ENCODE peak calls at places on chromosomes 4 and X, in ten cellular contexts. Q, U, W, M, L, N, T, K, H and V are unnamed samples.

GRCh38 chrX:53281321-53281822 is at the start of gene IQSEC2:
- DNase-seq in Q (no peak), U (peak), W (peak), M (no peak), L (peak), N (peak), T (peak), K (peak), H (peak), V (no peak)

GRCh38 chrX:48698306-48698705 is 1.8 kb downstream of the SUV39H1 start:
- DNase-seq in Q (no peak), U (no peak), W (no peak), M (no peak), L (no peak), N (no peak), T (no peak), K (no peak), H (no peak), V (no peak)

GRCh38 chrX:17425551-17425950 is 50.6 kb downstream of the NHS start:
- DNase-seq in Q (no peak), U (no peak), W (no peak), M (no peak), L (no peak), N (no peak), T (no peak), K (no peak), H (no peak), V (no peak)

GRCh38 chr4:101279377-101279871 is 67.9 kb downstream of the PPP3CA start:
- DNase-seq in Q (peak), U (peak), W (peak), M (no peak), L (no peak), N (no peak), T (no peak), K (no peak), H (peak), V (no peak)

GRCh38 chr4:86242677-86243076 is 117.2 kb downstream of the MAPK10 start:
- DNase-seq in Q (no peak), U (no peak), W (no peak), M (no peak), L (no peak), N (no peak), T (no peak), K (no peak), H (no peak), V (no peak)

GRCh38 chrX:38183577-38183976 is 37.1 kb downstream of the SRPX start:
- DNase-seq in Q (no peak), U (no peak), W (no peak), M (no peak), L (no peak), N (no peak), T (no peak), K (no peak), H (no peak), V (no peak)

GRCh38 chrX:24282381-24283121 is 31.3 kb downstream of the SUPT20HL2 start:
- DNase-seq in Q (no peak), U (peak), W (no peak), M (no peak), L (peak), N (no peak), T (no peak), K (no peak), H (no peak), V (no peak)

GRCh38 chrX:36908801-36909403 is 99.3 kb upstream of the FAM47C start:
- DNase-seq in Q (no peak), U (no peak), W (no peak), M (peak), L (no peak), N (no peak), T (no peak), K (peak), H (no peak), V (peak)

GRCh38 chrX:119101168-119101567 is 26.4 kb downstream of the KIAA1210 start:
- DNase-seq in Q (no peak), U (no peak), W (no peak), M (no peak), L (no peak), N (no peak), T (no peak), K (no peak), H (no peak), V (no peak)

GRCh38 chrX:118437283-118437682 is 58.3 kb upstream of the DOCK11 start:
- DNase-seq in Q (no peak), U (no peak), W (no peak), M (no peak), L (no peak), N (no peak), T (no peak), K (no peak), H (no peak), V (no peak)

GRCh38 chr4:176001171-176002006 is 64.3 kb upstream of the WDR17 start:
- DNase-seq in Q (no peak), U (no peak), W (peak), M (peak), L (peak), N (peak), T (no peak), K (peak), H (peak), V (peak)

GRCh38 chrX:45524296-45524695 is 323.6 kb upstream of the DIPK2B start:
- DNase-seq in Q (no peak), U (no peak), W (no peak), M (no peak), L (no peak), N (no peak), T (no peak), K (peak), H (no peak), V (no peak)

GRCh38 chr4:41963105-41963504 is 18.5 kb upstream of the DCAF4L1 start:
- DNase-seq in Q (no peak), U (no peak), W (no peak), M (no peak), L (no peak), N (no peak), T (no peak), K (peak), H (no peak), V (no peak)

GRCh38 chrX:10677490-10677889 is 57.1 kb upstream of the MID1 start:
- DNase-seq in Q (no peak), U (peak), W (no peak), M (no peak), L (peak), N (no peak), T (no peak), K (no peak), H (no peak), V (no peak)

GRCh38 chr4:54217642-54218486 is 11.2 kb upstream of the PDGFRA start:
- DNase-seq in Q (peak), U (peak), W (peak), M (peak), L (peak), N (peak), T (peak), K (peak), H (peak), V (peak)

GRCh38 chr4:113636438-113636818 is 125.1 kb downstream of the CAMK2D start:
- DNase-seq in Q (peak), U (no peak), W (no peak), M (peak), L (no peak), N (no peak), T (no peak), K (no peak), H (no peak), V (peak)

GRCh38 chr4:128876194-128876593 is 66.7 kb downstream of the JADE1 start:
- DNase-seq in Q (no peak), U (no peak), W (no peak), M (no peak), L (no peak), N (no peak), T (no peak), K (no peak), H (no peak), V (no peak)

GRCh38 chrX:53471346-53471745 is 37.2 kb upstream of the HSD17B10 start:
- DNase-seq in Q (no peak), U (no peak), W (no peak), M (no peak), L (no peak), N (no peak), T (no peak), K (no peak), H (no peak), V (no peak)

GRCh38 chrX:22686138-22686541 is 313.6 kb upstream of the DDX53 start:
- DNase-seq in Q (no peak), U (peak), W (no peak), M (no peak), L (no peak), N (peak), T (peak), K (peak), H (peak), V (no peak)

GRCh38 chr4:128359422-128359821 is 71.8 kb upstream of the PGRMC2 start:
- DNase-seq in Q (no peak), U (no peak), W (no peak), M (no peak), L (no peak), N (no peak), T (no peak), K (no peak), H (no peak), V (peak)

GRCh38 chr4:30172416-30172815 is 547.8 kb upstream of the PCDH7 start:
- DNase-seq in Q (no peak), U (no peak), W (no peak), M (no peak), L (no peak), N (no peak), T (no peak), K (peak), H (no peak), V (no peak)

GRCh38 chr4:168076989-168077725 is 15.2 kb upstream of the ANXA10 start:
- DNase-seq in Q (no peak), U (no peak), W (peak), M (peak), L (peak), N (peak), T (peak), K (peak), H (peak), V (peak)

GRCh38 chr4:142846105-142846728 is at the start of gene INPP4B:
- DNase-seq in Q (no peak), U (peak), W (peak), M (peak), L (peak), N (peak), T (peak), K (peak), H (peak), V (peak)

GRCh38 chr4:24968992-24969391 is 56.1 kb upstream of the CCDC149 start:
- DNase-seq in Q (no peak), U (no peak), W (no peak), M (no peak), L (no peak), N (no peak), T (no peak), K (no peak), H (no peak), V (no peak)

GRCh38 chr4:95087657-95088455 is 330.1 kb downstream of the BMPR1B start:
- DNase-seq in Q (no peak), U (no peak), W (no peak), M (no peak), L (no peak), N (no peak), T (no peak), K (peak), H (no peak), V (no peak)

GRCh38 chrX:13051529-13052172 is 7.2 kb upstream of the FAM9C start:
- DNase-seq in Q (no peak), U (no peak), W (no peak), M (peak), L (no peak), N (no peak), T (no peak), K (no peak), H (peak), V (peak)

GRCh38 chr4:98663226-98664006 is 5.0 kb upstream of the TSPAN5 start:
- DNase-seq in Q (peak), U (peak), W (no peak), M (peak), L (no peak), N (no peak), T (peak), K (no peak), H (peak), V (peak)

GRCh38 chrX:53483838-53484420 is 49.8 kb upstream of the HSD17B10 start:
- DNase-seq in Q (no peak), U (no peak), W (no peak), M (no peak), L (no peak), N (no peak), T (no peak), K (peak), H (no peak), V (no peak)

GRCh38 chrX:155434906-155435743 is 23.3 kb downstream of the F8A3 start:
- DNase-seq in Q (no peak), U (peak), W (no peak), M (no peak), L (no peak), N (no peak), T (no peak), K (no peak), H (no peak), V (no peak)

GRCh38 chr4:140117946-140118345 is 36.0 kb downstream of the MAML3 start:
- DNase-seq in Q (no peak), U (no peak), W (no peak), M (no peak), L (no peak), N (no peak), T (no peak), K (no peak), H (no peak), V (no peak)

GRCh38 chr4:87620086-87620485 is 11.8 kb downstream of the DSPP start:
- DNase-seq in Q (no peak), U (no peak), W (no peak), M (no peak), L (no peak), N (no peak), T (no peak), K (no peak), H (no peak), V (no peak)

DNA sequence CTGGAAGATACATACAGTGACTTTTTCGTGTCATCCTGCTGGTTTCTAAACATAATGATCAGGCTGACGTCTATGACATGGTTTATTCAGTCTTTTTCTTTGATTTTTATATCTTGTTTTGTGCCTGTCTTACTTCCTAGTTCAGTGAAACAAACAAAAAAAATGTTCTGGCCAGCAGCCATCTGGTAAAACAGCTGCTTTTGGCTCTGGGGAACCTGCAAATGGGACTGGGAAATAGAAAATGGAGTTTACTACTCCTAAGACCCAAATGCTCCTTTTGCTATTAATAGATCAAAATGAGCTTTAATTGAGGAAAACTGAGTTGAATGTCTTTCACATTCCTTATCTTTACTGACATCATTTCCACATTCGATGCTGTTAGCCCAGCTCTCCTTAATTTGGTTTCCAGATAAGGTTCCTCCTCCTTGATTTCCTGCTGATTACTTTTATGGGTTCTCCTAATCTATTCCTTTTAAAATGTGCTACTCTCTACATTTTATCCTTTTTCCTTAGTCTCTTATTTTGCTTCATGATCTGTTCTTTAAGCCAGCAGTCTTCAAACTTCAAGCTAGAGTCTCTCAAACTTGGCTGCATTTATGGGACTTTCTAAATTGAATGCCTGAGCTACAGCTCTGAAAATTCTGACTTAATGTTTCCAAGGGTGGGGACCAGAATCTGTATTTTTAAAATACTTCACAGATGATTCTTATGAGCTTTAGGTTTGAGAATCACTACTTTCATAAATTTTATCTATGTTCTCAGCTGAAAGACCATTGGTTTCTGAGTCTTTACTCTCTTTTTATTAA is 499.5 kb downstream of the ANKRD50 start:
- DNase-seq in Q (no peak), U (peak), W (no peak), M (no peak), L (no peak), N (no peak), T (no peak), K (no peak), H (peak), V (no peak)
- TF ChIP-seq CTCF in Q (no peak), U (no peak), W (no peak), M (no peak), L (no peak), N (no peak), T (no peak), K (no peak), H (no peak), V (no peak)

DNA sequence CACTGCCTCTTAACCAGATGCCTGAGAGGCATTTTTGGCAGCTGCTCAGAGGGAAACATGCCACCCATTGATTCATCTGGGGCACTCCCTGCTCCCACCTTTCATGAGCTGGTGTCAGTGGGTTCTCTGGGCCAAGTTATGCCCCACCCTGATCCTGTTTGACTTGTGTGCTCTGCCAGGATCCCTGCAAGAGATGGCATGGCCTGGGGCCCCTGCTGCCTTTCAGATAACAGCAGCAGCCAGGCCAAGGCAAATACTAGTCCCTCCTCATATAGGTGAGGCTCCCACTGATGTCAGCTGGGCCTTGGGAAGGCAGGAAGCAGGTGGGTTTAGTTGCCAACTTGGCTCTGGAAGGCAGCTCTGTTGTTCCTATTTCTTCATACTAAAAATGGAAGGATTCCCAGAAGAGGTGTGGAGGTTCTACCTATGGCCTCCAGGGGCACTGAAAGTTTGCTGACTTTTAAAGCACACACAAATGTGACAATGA is 192.9 kb upstream of the RBPJ start:
- DNase-seq in Q (no peak), U (no peak), W (peak), M (no peak), L (no peak), N (no peak), T (no peak), K (peak), H (no peak), V (no peak)
- TF ChIP-seq CTCF in Q (no peak), U (no peak), W (no peak), M (no peak), L (no peak), N (no peak), T (no peak), K (peak), H (no peak), V (no peak)

GRCh38 chr4:189090174-189090814 is 850.4 kb upstream of the FRG1 start:
- DNase-seq in Q (no peak), U (no peak), W (no peak), M (no peak), L (peak), N (peak), T (no peak), K (peak), H (no peak), V (no peak)
- TF ChIP-seq CTCF in Q (no peak), U (no peak), W (no peak), M (no peak), L (peak), N (peak), T (peak), K (peak), H (no peak), V (no peak)

DNA sequence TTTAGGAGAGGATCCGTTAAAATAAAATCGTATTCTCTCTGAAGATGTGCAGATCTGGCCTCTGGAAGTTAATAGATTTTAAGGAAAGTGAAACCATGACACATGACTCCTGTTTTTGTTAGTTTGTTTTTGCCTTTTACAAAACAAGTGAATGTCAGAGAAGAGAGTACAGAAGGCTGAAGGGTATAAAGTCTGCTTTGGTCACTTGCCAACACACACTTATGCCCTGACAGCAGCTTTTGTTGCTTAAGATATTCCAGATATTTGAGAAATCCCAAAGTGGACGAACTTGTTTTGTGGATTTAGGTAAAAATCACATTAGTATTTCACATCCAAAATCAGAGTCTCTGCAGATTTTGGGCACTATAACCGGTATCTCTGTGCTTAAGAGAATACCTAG is 192.4 kb upstream of the RASGEF1B start:
- DNase-seq in Q (no peak), U (no peak), W (no peak), M (no peak), L (no peak), N (no peak), T (no peak), K (peak), H (no peak), V (no peak)
- TF ChIP-seq CTCF in Q (no peak), U (no peak), W (no peak), M (no peak), L (no peak), N (no peak), T (no peak), K (no peak), H (no peak), V (no peak)

GRCh38 chr4:14329228-14329627 is 673.1 kb upstream of the CPEB2 start:
- DNase-seq in Q (no peak), U (no peak), W (no peak), M (no peak), L (no peak), N (no peak), T (no peak), K (no peak), H (no peak), V (no peak)
- TF ChIP-seq CTCF in Q (no peak), U (no peak), W (no peak), M (no peak), L (no peak), N (no peak), T (no peak), K (no peak), H (no peak), V (no peak)

DNA sequence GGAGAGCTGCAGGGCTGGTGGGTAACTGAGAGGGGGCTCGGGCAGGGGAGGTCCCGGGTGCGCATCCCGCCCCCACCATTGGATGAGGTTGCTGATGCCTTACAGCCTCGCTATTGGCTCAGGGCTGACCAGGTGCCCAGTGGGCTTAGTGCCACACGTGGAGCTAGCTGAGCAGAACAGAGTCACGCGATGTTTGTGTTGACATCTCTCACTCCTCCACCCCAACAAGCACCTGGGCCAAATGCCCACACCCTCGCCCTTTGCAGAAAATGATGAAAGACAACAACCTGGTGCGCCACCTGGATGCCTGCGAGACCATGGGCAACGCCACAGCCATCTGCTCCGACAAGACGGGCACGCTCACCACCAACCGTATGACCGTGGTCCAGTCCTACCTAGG is 31.8 kb downstream of the ATP2B3 start:
- DNase-seq in Q (no peak), U (no peak), W (no peak), M (no peak), L (no peak), N (no peak), T (no peak), K (no peak), H (no peak), V (no peak)
- TF ChIP-seq CTCF in Q (no peak), U (no peak), W (no peak), M (no peak), L (no peak), N (no peak), T (no peak), K (no peak), H (no peak), V (no peak)

GRCh38 chr4:1464581-1465171 is 58.4 kb upstream of the NKX1-1 start:
- DNase-seq in Q (no peak), U (no peak), W (no peak), M (no peak), L (no peak), N (no peak), T (no peak), K (no peak), H (no peak), V (no peak)
- TF ChIP-seq CTCF in Q (no peak), U (no peak), W (no peak), M (no peak), L (no peak), N (no peak), T (no peak), K (no peak), H (no peak), V (no peak)

DNA sequence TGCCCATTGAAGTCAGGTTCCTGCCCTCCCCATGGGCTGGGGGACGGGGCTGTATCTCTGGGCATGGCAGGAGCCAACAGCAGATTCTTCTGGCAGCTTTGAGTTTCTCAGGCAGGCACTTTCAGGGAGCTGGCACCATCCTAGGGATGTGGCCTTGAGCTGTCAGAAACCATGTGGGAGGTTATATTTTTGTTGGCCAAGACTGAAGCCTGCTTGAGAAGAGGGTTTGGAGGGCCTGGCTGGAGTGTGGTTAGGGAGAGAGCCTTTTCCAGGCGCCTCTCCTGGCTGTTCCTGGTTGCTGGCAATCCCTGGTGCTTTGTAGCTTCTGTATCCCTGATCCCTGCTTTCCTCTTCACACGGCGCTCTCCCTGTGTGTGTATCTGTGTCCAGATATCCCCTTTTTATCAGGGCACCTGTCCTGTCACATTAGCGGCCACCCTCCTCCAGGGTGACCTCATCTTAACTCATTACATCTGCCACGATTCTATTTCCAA is 30.6 kb upstream of the SORCS2 start:
- DNase-seq in Q (peak), U (no peak), W (peak), M (no peak), L (no peak), N (no peak), T (peak), K (no peak), H (peak), V (no peak)
- TF ChIP-seq CTCF in Q (no peak), U (no peak), W (no peak), M (no peak), L (no peak), N (no peak), T (no peak), K (no peak), H (no peak), V (no peak)